ENCODE peak calls at places on chromosomes 12 and 14, in seven cellular contexts. One of them, this sample, is unnamed.

GRCh38 chr12:71610036-71610795 is 53.4 kb downstream of the ZFC3H1 start:
- DNase-seq in tibial artery: no peak
- DNase-seq in neural progenitor cell: no peak
- DNase-seq in DND-41: no peak
- DNase-seq in HCT116: no peak
- DNase-seq in mammary epithelial cell: no peak
- DNase-seq in CD8-positive, alpha-beta T cell: no peak
- DNase-seq in this sample: no peak

GRCh38 chr12:48789858-48790326 is 1.0 kb upstream of the ADCY6 start:
- DNase-seq in tibial artery: no peak
- DNase-seq in neural progenitor cell: no peak
- DNase-seq in DND-41: no peak
- DNase-seq in HCT116: no peak
- DNase-seq in mammary epithelial cell: no peak
- DNase-seq in CD8-positive, alpha-beta T cell: no peak
- DNase-seq in this sample: no peak

GRCh38 chr12:64943686-64944085 is 119.2 kb downstream of the TBC1D30 start:
- DNase-seq in tibial artery: no peak
- DNase-seq in neural progenitor cell: no peak
- DNase-seq in DND-41: peak; percentile 25
- DNase-seq in HCT116: no peak
- DNase-seq in mammary epithelial cell: peak; percentile 63
- DNase-seq in CD8-positive, alpha-beta T cell: no peak
- DNase-seq in this sample: no peak

GRCh38 chr14:60651051-60651935 is 2.0 kb upstream of the SIX1 start:
- DNase-seq in tibial artery: no peak
- DNase-seq in neural progenitor cell: peak; percentile 63
- DNase-seq in DND-41: no peak
- DNase-seq in HCT116: no peak
- DNase-seq in mammary epithelial cell: no peak
- DNase-seq in CD8-positive, alpha-beta T cell: no peak
- DNase-seq in this sample: no peak

GRCh38 chr12:105382771-105383632 is 52.5 kb downstream of the C12orf75 start:
- DNase-seq in tibial artery: no peak
- DNase-seq in neural progenitor cell: peak; percentile 72
- DNase-seq in DND-41: peak; percentile 21
- DNase-seq in HCT116: peak; percentile 41
- DNase-seq in mammary epithelial cell: peak; percentile 47
- DNase-seq in CD8-positive, alpha-beta T cell: peak; percentile 33
- DNase-seq in this sample: peak; percentile 39

GRCh38 chr12:104549820-104550480 is 93.2 kb downstream of the CHST11 start:
- DNase-seq in tibial artery: no peak
- DNase-seq in neural progenitor cell: no peak
- DNase-seq in DND-41: no peak
- DNase-seq in HCT116: peak; percentile 36
- DNase-seq in mammary epithelial cell: peak; percentile 55
- DNase-seq in CD8-positive, alpha-beta T cell: no peak
- DNase-seq in this sample: no peak

GRCh38 chr12:6786416-6787094 is 2.8 kb upstream of the CD4 start:
- DNase-seq in tibial artery: no peak
- DNase-seq in neural progenitor cell: peak; percentile 46
- DNase-seq in DND-41: no peak
- DNase-seq in HCT116: no peak
- DNase-seq in mammary epithelial cell: no peak
- DNase-seq in CD8-positive, alpha-beta T cell: no peak
- DNase-seq in this sample: no peak

GRCh38 chr14:93032301-93032929 is 83.3 kb downstream of the ITPK1 start:
- DNase-seq in tibial artery: peak; percentile 40
- DNase-seq in neural progenitor cell: peak; percentile 50
- DNase-seq in DND-41: no peak
- DNase-seq in HCT116: no peak
- DNase-seq in mammary epithelial cell: no peak
- DNase-seq in CD8-positive, alpha-beta T cell: no peak
- DNase-seq in this sample: no peak

GRCh38 chr12:50603817-50604639 is 99.2 kb downstream of the DIP2B start:
- DNase-seq in tibial artery: peak; percentile 53
- DNase-seq in neural progenitor cell: no peak
- DNase-seq in DND-41: no peak
- DNase-seq in HCT116: no peak
- DNase-seq in mammary epithelial cell: no peak
- DNase-seq in CD8-positive, alpha-beta T cell: no peak
- DNase-seq in this sample: no peak

GRCh38 chr12:115988629-115989563 is 288.6 kb downstream of the MED13L start:
- DNase-seq in tibial artery: no peak
- DNase-seq in neural progenitor cell: no peak
- DNase-seq in DND-41: no peak
- DNase-seq in HCT116: no peak
- DNase-seq in mammary epithelial cell: no peak
- DNase-seq in CD8-positive, alpha-beta T cell: no peak
- DNase-seq in this sample: no peak

GRCh38 chr12:57128519-57129247 is 400 bp downstream of the LRP1 start:
- DNase-seq in tibial artery: no peak
- DNase-seq in neural progenitor cell: peak; percentile 73
- DNase-seq in DND-41: no peak
- DNase-seq in HCT116: no peak
- DNase-seq in mammary epithelial cell: no peak
- DNase-seq in CD8-positive, alpha-beta T cell: no peak
- DNase-seq in this sample: no peak

GRCh38 chr12:121138284-121138683 is 5.6 kb downstream of the P2RX7 start:
- DNase-seq in tibial artery: no peak
- DNase-seq in neural progenitor cell: no peak
- DNase-seq in DND-41: no peak
- DNase-seq in HCT116: no peak
- DNase-seq in mammary epithelial cell: no peak
- DNase-seq in CD8-positive, alpha-beta T cell: no peak
- DNase-seq in this sample: no peak

DNA sequence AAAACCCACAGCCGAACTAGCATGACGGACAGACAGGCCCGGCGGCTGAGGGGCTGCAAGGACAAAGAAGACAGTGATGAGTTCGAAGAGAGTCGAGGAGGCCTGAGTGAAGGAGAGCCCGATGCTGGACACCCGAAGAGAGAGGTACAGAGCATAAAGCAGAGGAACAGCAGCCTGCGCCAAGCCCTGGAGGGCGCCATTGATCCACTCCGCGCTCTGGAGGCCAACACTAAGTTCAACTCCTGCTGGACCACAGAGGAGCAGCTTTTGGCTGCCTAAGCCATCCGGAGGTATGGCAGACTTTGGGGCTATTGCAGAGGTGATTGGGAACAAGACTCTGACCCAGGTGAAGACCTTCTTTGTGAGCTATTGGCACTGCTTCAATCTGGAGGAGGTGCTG is 7.8 kb upstream of the PLXNC1 start:
- DNase-seq in tibial artery: no peak
- DNase-seq in neural progenitor cell: peak; percentile 49
- DNase-seq in DND-41: peak; percentile 43
- DNase-seq in HCT116: peak; percentile 19
- DNase-seq in mammary epithelial cell: no peak
- DNase-seq in CD8-positive, alpha-beta T cell: peak; percentile 47
- DNase-seq in this sample: peak; percentile 51
- TF ChIP-seq CTCF in tibial artery: peak; percentile 15
- TF ChIP-seq CTCF in neural progenitor cell: peak; percentile 56
- TF ChIP-seq CTCF in DND-41: peak; percentile 68
- TF ChIP-seq CTCF in HCT116: peak; percentile 61
- TF ChIP-seq CTCF in mammary epithelial cell: peak; percentile 44
- TF ChIP-seq CTCF in CD8-positive, alpha-beta T cell: peak; percentile 48
- TF ChIP-seq CTCF in this sample: no peak

GRCh38 chr12:21941522-21942376 is 523 bp upstream of the ABCC9 start:
- DNase-seq in tibial artery: peak; percentile 58
- DNase-seq in neural progenitor cell: peak; percentile 79
- DNase-seq in DND-41: no peak
- DNase-seq in HCT116: no peak
- DNase-seq in mammary epithelial cell: no peak
- DNase-seq in CD8-positive, alpha-beta T cell: no peak
- DNase-seq in this sample: peak; percentile 56
- TF ChIP-seq CTCF in tibial artery: peak; percentile 62
- TF ChIP-seq CTCF in neural progenitor cell: peak; percentile 61
- TF ChIP-seq CTCF in DND-41: no peak
- TF ChIP-seq CTCF in HCT116: no peak
- TF ChIP-seq CTCF in mammary epithelial cell: peak; percentile 1
- TF ChIP-seq CTCF in CD8-positive, alpha-beta T cell: no peak
- TF ChIP-seq CTCF in this sample: peak; percentile 34

GRCh38 chr12:102939670-102940222 is 17.7 kb upstream of the ASCL1 start:
- DNase-seq in tibial artery: no peak
- DNase-seq in neural progenitor cell: no peak
- DNase-seq in DND-41: no peak
- DNase-seq in HCT116: no peak
- DNase-seq in mammary epithelial cell: no peak
- DNase-seq in CD8-positive, alpha-beta T cell: no peak
- DNase-seq in this sample: no peak
- TF ChIP-seq CTCF in tibial artery: no peak
- TF ChIP-seq CTCF in neural progenitor cell: peak; percentile 43
- TF ChIP-seq CTCF in DND-41: no peak
- TF ChIP-seq CTCF in HCT116: peak; percentile 34
- TF ChIP-seq CTCF in mammary epithelial cell: peak; percentile 14
- TF ChIP-seq CTCF in CD8-positive, alpha-beta T cell: no peak
- TF ChIP-seq CTCF in this sample: no peak

DNA sequence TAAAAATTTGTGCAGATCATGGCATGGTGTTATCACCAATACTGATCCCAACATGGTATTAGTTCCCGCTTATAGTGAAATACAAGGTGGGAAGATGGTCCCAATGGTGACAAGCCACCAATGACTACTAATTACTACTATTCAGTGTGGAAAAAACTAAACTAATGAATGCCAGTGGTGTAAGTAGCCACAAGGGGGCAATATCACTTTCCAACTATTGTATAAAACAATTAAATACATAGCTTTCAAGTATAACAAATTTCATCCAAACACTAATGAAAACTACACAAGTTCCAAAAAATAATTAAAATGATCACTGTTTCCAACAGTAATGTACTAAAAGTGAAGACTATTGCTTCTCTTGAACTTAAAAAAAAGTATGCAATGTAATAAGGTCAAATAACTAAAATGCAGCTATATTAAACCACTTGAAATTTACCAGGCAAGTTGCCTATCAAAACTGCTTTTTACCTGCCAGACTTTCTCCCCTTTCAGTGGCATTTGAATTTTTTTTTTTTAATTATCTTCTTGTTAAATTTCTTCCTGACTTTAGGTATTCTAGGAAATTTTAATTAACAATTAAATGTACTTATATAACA is 58.0 kb downstream of the PAPLN start:
- DNase-seq in tibial artery: no peak
- DNase-seq in neural progenitor cell: peak; percentile 65
- DNase-seq in DND-41: no peak
- DNase-seq in HCT116: peak; percentile 33
- DNase-seq in mammary epithelial cell: peak; percentile 25
- DNase-seq in CD8-positive, alpha-beta T cell: peak; percentile 7
- DNase-seq in this sample: no peak
- TF ChIP-seq CTCF in tibial artery: peak; percentile 59
- TF ChIP-seq CTCF in neural progenitor cell: peak; percentile 90
- TF ChIP-seq CTCF in DND-41: peak; percentile 81
- TF ChIP-seq CTCF in HCT116: peak; percentile 85
- TF ChIP-seq CTCF in mammary epithelial cell: peak; percentile 66
- TF ChIP-seq CTCF in CD8-positive, alpha-beta T cell: peak; percentile 72
- TF ChIP-seq CTCF in this sample: peak; percentile 73

DNA sequence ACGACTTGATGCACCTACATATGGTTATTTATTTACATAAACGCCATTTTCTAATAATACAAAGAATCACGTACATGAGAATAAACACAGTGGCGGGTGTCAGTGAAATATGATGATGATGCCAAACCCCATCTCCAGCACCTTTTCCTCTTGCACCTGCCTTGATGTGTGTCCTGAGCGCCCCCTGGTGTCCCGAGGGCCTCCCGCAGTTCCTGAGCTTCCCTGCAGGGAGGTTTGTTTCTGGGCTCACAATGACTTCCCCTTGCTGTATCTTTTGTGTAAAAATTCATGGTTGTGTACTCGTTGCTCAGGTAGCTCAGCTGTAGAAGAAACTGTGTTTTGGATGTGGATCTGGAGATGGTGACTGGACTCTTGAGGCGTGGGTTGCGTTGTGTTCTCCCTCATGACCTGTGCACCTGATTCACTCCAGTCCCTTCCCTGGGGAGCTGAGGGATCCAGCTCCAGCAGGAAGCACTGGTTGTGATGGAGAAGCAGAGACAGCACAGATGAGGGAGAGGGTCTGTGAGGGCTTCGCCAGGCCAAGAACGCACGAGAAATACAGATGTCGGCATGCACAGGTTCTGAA is 1037.8 kb downstream of the TMEM121 start:
- DNase-seq in tibial artery: no peak
- DNase-seq in neural progenitor cell: peak; percentile 1
- DNase-seq in DND-41: peak; percentile 86
- DNase-seq in HCT116: no peak
- DNase-seq in mammary epithelial cell: no peak
- DNase-seq in CD8-positive, alpha-beta T cell: peak; percentile 68
- DNase-seq in this sample: no peak
- TF ChIP-seq CTCF in tibial artery: no peak
- TF ChIP-seq CTCF in neural progenitor cell: peak; percentile 11
- TF ChIP-seq CTCF in DND-41: peak; percentile 90
- TF ChIP-seq CTCF in HCT116: peak; percentile 48
- TF ChIP-seq CTCF in mammary epithelial cell: peak; percentile 57
- TF ChIP-seq CTCF in CD8-positive, alpha-beta T cell: peak; percentile 77
- TF ChIP-seq CTCF in this sample: no peak

This sample was measured in endothelial cell.